ENCODE peak calls at places on chromosomes 1 and 21, in ten cellular contexts. I is fibroblast of villous mesenchyme, Y is choroid plexus epithelial cell, H is heart right ventricle, P is BE2C, F is upper lobe of right lung, U is BJ, L is MM.1S, R is IMR-90, D is lower lobe of right lung. N is an unnamed sample.
A peak's percentile ranks its signal among the peaks of the same experiment; 100 is the strongest.

GRCh38 chr1:149942207-149942606 is 5.5 kb upstream of the MTMR11 start:
- DNase-seq in Y (peak; percentile 67), F (no peak), P (peak; percentile 72), H (no peak), L (no peak), D (no peak), R (peak; percentile 41), I (peak; percentile 58), U (no peak), N (peak; percentile 56)

GRCh38 chr21:42461881-42462877 is 33.8 kb downstream of the RSPH1 start:
- DNase-seq in Y (no peak), F (no peak), D (no peak), P (peak; percentile 0), L (no peak), R (no peak), H (no peak), U (no peak), I (no peak), N (no peak)

GRCh38 chr1:27862671-27863551 is 9.4 kb upstream of the THEMIS2 start:
- DNase-seq in R (peak; percentile 99), Y (peak; percentile 99), L (no peak), D (peak; percentile 77), H (no peak), I (peak; percentile 97), F (peak; percentile 72), U (peak; percentile 97), P (no peak), N (peak; percentile 99)

GRCh38 chr1:172401907-172402306 is 18.6 kb upstream of the C1orf105 start:
- DNase-seq in Y (no peak), L (no peak), D (no peak), R (no peak), F (no peak), U (no peak), I (no peak), H (no peak), P (no peak), N (no peak)

GRCh38 chr1:39266269-39266668 is 61.8 kb downstream of the MACF1 start:
- DNase-seq in F (no peak), Y (peak; percentile 53), I (peak; percentile 46), H (no peak), L (peak; percentile 37), D (no peak), P (no peak), R (no peak), U (no peak), N (peak; percentile 32)

GRCh38 chr1:19559641-19560040 is 74.3 kb upstream of the CAPZB start:
- DNase-seq in I (peak; percentile 75), L (no peak), F (no peak), D (no peak), U (peak; percentile 65), P (no peak), Y (peak; percentile 84), H (no peak), R (peak; percentile 82), N (peak; percentile 64)

GRCh38 chr1:22520871-22521270 is 42.4 kb upstream of the EPHA8 start:
- DNase-seq in D (no peak), U (no peak), L (no peak), Y (no peak), F (no peak), H (no peak), P (no peak), R (no peak), I (no peak), N (no peak)

GRCh38 chr1:6961905-6962304 is 176.7 kb downstream of the CAMTA1 start:
- DNase-seq in F (no peak), D (no peak), L (peak; percentile 23), H (no peak), U (no peak), I (no peak), Y (no peak), P (no peak), R (no peak), N (no peak)

GRCh38 chr1:244674446-244674845 is 21.5 kb downstream of the DESI2 start:
- DNase-seq in P (no peak), L (no peak), Y (peak; percentile 66), U (no peak), D (no peak), F (no peak), H (no peak), I (no peak), R (peak; percentile 47), N (no peak)

GRCh38 chr1:110902820-110903463 is 30.0 kb downstream of the CD53 start:
- DNase-seq in D (no peak), I (no peak), P (no peak), L (no peak), U (no peak), Y (no peak), F (no peak), H (no peak), R (no peak), N (no peak)

GRCh38 chr1:231806623-231807470 is 180.3 kb downstream of the DISC1 start:
- DNase-seq in I (no peak), D (peak; percentile 73), R (peak; percentile 8), Y (peak; percentile 54), P (peak; percentile 77), H (peak; percentile 51), U (no peak), F (peak; percentile 72), L (peak; percentile 77), N (peak; percentile 50)

GRCh38 chr1:67583462-67583950 is 101.5 kb upstream of the GADD45A start:
- DNase-seq in L (no peak), D (no peak), Y (no peak), P (no peak), I (no peak), H (no peak), U (no peak), R (no peak), F (no peak), N (peak; percentile 52)

GRCh38 chr21:20882462-20883415 is 115.5 kb upstream of the NCAM2 start:
- DNase-seq in F (no peak), D (no peak), I (peak; percentile 5), L (peak; percentile 44), U (no peak), R (peak; percentile 0), Y (peak; percentile 71), P (peak; percentile 63), H (no peak), N (peak; percentile 27)

GRCh38 chr1:84740050-84740714 is 49.9 kb upstream of the SSX2IP start:
- DNase-seq in L (no peak), R (no peak), I (no peak), U (no peak), D (no peak), H (no peak), P (no peak), Y (no peak), F (no peak), N (no peak)

DNA sequence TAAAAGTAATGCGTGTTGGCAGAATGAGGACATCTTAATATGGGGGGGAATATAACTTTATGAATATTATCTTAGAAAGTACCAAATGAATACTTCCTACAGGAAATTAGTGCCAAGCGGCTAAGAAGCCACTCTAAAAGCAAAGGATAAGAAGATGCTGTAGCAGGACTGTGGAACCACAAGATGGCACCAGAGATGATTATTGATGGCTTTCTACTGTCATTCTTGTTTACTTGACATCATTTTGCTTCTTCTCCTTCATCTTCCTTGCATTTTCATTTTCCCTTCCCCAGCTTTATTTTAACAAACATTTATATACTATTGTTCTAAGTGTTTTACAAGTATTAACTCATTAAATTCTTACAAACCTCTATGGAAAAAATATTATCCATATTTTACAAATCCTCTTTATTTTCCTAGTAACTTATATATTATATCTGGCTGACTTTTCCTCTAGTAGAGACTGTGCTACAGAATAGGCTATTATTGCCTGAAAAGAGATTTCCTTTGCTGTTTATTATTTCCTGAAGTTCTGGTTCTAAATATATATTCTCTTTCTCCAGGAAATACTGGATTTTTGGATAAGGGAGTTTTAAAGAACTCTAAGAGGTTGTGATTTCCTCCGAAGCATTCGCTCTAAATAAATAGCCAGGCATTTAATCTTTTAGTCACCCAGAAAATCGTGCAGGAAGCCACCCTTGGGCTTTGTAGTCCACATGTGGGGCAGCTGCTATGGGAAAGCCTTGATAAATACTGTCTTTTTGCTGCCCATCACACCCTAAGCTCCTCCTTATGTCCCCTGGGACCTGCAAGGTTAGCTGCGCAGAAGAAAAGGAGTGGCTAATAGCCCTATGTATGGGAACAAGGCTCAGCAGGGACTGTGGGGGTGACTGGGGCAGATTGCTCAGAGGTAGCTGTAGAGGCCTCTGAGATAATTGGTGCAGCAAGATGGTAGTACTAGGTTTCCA is 69.8 kb downstream of the TPR start:
- DNase-seq in L (peak; percentile 46), H (no peak), D (no peak), U (no peak), P (peak; percentile 18), I (peak; percentile 21), Y (peak; percentile 66), R (peak; percentile 13), F (no peak), N (peak; percentile 46)
- TF ChIP-seq CTCF in L (peak; percentile 58), H (peak; percentile 37), D (peak; percentile 30), U (peak; percentile 62), P (peak; percentile 78), I (peak; percentile 65), Y (peak; percentile 75), R (peak; percentile 42), F (peak; percentile 34), N (peak; percentile 64)

GRCh38 chr1:26169201-26169600 is 438 bp upstream of the C1orf232 start:
- DNase-seq in H (no peak), I (no peak), F (no peak), Y (no peak), L (no peak), D (no peak), R (no peak), P (no peak), U (no peak), N (no peak)
- H3K4me3 ChIP-seq in H (no peak overlapping the region), I (peak overlapping the region; percentile 89), F (peak overlapping the region; percentile 91), Y (peak overlapping the region; percentile 91), L (peak overlapping the region; percentile 90), D (peak overlapping the region; percentile 98), R (peak overlapping the region; percentile 84), P (no peak overlapping the region), U (peak overlapping the region; percentile 58), N (peak overlapping the region; percentile 83)

DNA sequence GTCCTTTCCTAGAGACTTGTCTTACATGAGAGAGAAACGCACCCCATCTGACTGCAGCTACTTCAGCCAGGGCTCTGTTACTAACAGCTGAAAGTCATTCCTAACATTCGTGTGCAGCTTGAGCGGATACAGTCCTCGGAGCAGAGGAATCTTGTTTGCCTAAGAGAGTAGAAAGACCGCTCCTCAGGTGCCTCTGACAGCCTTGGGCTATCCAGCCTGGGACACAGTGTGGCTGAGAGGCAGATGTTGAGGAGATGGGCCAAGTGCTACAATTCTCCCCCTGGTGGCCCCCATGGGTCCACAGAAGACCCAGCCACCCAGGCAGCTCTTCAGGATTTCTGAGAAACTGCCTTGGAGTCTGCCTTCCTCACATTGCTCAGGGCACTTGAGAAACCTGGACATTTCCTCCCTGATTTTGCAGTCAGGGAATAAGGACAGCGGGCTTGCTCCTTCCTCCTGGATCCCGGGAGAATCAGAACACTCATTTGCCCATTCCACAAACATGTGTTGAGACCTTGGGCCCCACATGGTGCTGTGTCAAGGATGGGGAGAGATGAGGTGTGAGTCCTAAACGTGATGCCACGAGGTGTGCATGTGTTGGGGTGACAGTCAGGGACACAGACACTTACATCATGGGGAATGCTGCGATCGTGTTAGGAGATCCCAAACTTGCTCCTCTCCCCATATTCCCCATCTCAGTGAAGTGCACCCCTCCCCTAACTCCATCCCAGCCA is 13.1 kb downstream of the TRIM62 start:
- DNase-seq in U (no peak), H (no peak), P (no peak), F (no peak), Y (peak; percentile 50), I (no peak), D (no peak), R (peak; percentile 26), L (no peak), N (no peak)
- TF ChIP-seq CTCF in U (peak; percentile 31), H (no peak), P (peak; percentile 6), F (no peak), Y (peak; percentile 49), I (no peak), D (no peak), R (peak; percentile 5), L (no peak), N (no peak)

GRCh38 chr1:184035719-184036516 is 1.6 kb downstream of the COLGALT2 start:
- DNase-seq in D (no peak), P (no peak), L (no peak), F (no peak), H (no peak), Y (no peak), U (no peak), I (no peak), R (no peak), N (no peak)
- H3K4me3 ChIP-seq in D (peak overlapping the region; percentile 69), P (peak overlapping the region; percentile 68), L (no peak overlapping the region), F (peak overlapping the region; percentile 63), H (peak overlapping the region; percentile 45), Y (peak overlapping the region; percentile 56), U (peak overlapping the region; percentile 58), I (peak overlapping the region; percentile 58), R (peak overlapping the region; percentile 96), N (peak overlapping the region; percentile 56)

N was measured in fibroblast of pulmonary artery.